ENCODE peak calls at places on chromosomes 4 and X, in seven cellular contexts. M, T, A, H, K, U and F are unnamed samples.

GRCh38 chr4:44806076-44806475 is 79.7 kb upstream of the GNPDA2 start:
- ATAC-seq in M (no peak), H (no peak), T (no peak), U (no peak), A (no peak), K (no peak), F (no peak)

GRCh38 chrX:150767475-150768131 is 74.4 kb downstream of the MTMR1 start:
- ATAC-seq in A (no peak), U (peak), M (no peak), H (no peak), T (peak), K (peak), F (peak)

GRCh38 chrX:47358387-47359065 is 11.9 kb upstream of the ZNF157 start:
- ATAC-seq in T (no peak), U (no peak), K (no peak), H (no peak), M (no peak), A (no peak), F (no peak)

GRCh38 chrX:130190801-130191200 is 19.0 kb downstream of the RAB33A start:
- ATAC-seq in K (no peak), A (no peak), T (no peak), H (no peak), M (no peak), U (no peak), F (no peak)

GRCh38 chrX:101657495-101657894 is 2.2 kb downstream of the ARMCX2 start:
- ATAC-seq in K (no peak), M (no peak), U (no peak), H (no peak), T (no peak), A (no peak), F (no peak)

GRCh38 chr4:149084128-149084527 is 641.9 kb upstream of the NR3C2 start:
- ATAC-seq in M (no peak), A (no peak), T (no peak), K (no peak), H (no peak), U (no peak), F (no peak)

GRCh38 chr4:174592256-174592984 is 70.1 kb upstream of the HPGD start:
- ATAC-seq in A (no peak), T (no peak), M (no peak), H (no peak), K (no peak), U (no peak), F (no peak)

GRCh38 chrX:87409113-87409841 is 108.3 kb upstream of the KLHL4 start:
- ATAC-seq in H (peak), K (peak), M (peak), U (peak), A (peak), T (peak), F (peak)

GRCh38 chr4:153433753-153434105 is 32.4 kb upstream of the TMEM131L start:
- ATAC-seq in M (no peak), A (no peak), H (no peak), U (no peak), T (no peak), K (peak), F (no peak)

GRCh38 chrX:20294284-20294683 is 27.6 kb upstream of the RPS6KA3 start:
- ATAC-seq in U (no peak), A (no peak), M (no peak), H (no peak), T (no peak), K (no peak), F (no peak)

GRCh38 chrX:39318497-39319343 is 517.5 kb downstream of the MID1IP1 start:
- ATAC-seq in K (no peak), H (no peak), A (peak), M (peak), T (no peak), U (peak), F (no peak)

GRCh38 chr4:102578819-102579218 is 77.7 kb downstream of the NFKB1 start:
- ATAC-seq in U (no peak), A (peak), M (no peak), H (no peak), T (no peak), K (no peak), F (no peak)